ENCODE peak calls at places on chromosome 12, in eight cellular contexts. One of them, this sample, is unnamed.

GRCh38 chr12:5623411-5623810 is 191.5 kb downstream of the NTF3 start:
- DNase-seq in OCI-LY7: no peak
- DNase-seq in ovary: no peak
- DNase-seq in fibroblast of lung: no peak
- DNase-seq in esophagus squamous epithelium: no peak
- DNase-seq in CD8-positive, alpha-beta memory T cell: no peak
- DNase-seq in heart right ventricle: no peak
- DNase-seq in endothelial cell of umbilical vein: no peak
- DNase-seq in this sample: no peak

GRCh38 chr12:14076538-14076937 is 95.1 kb upstream of the GRIN2B start:
- DNase-seq in OCI-LY7: no peak
- DNase-seq in ovary: no peak
- DNase-seq in fibroblast of lung: no peak
- DNase-seq in esophagus squamous epithelium: no peak
- DNase-seq in CD8-positive, alpha-beta memory T cell: no peak
- DNase-seq in heart right ventricle: no peak
- DNase-seq in endothelial cell of umbilical vein: no peak
- DNase-seq in this sample: no peak

GRCh38 chr12:46647034-46647433 is 178.8 kb downstream of the SLC38A4 start:
- DNase-seq in OCI-LY7: no peak
- DNase-seq in ovary: no peak
- DNase-seq in fibroblast of lung: no peak
- DNase-seq in esophagus squamous epithelium: no peak
- DNase-seq in CD8-positive, alpha-beta memory T cell: no peak
- DNase-seq in heart right ventricle: no peak
- DNase-seq in endothelial cell of umbilical vein: peak; percentile 76
- DNase-seq in this sample: no peak

GRCh38 chr12:56046027-56046780 is 4.5 kb downstream of the RPS26 start:
- DNase-seq in OCI-LY7: no peak
- DNase-seq in ovary: no peak
- DNase-seq in fibroblast of lung: no peak
- DNase-seq in esophagus squamous epithelium: no peak
- DNase-seq in CD8-positive, alpha-beta memory T cell: no peak
- DNase-seq in heart right ventricle: no peak
- DNase-seq in endothelial cell of umbilical vein: no peak
- DNase-seq in this sample: no peak

GRCh38 chr12:40376533-40377267 is 151.9 kb downstream of the LRRK2 start:
- DNase-seq in OCI-LY7: no peak
- DNase-seq in ovary: no peak
- DNase-seq in fibroblast of lung: no peak
- DNase-seq in esophagus squamous epithelium: no peak
- DNase-seq in CD8-positive, alpha-beta memory T cell: no peak
- DNase-seq in heart right ventricle: no peak
- DNase-seq in endothelial cell of umbilical vein: no peak
- DNase-seq in this sample: no peak

GRCh38 chr12:123363743-123364531 is 710 bp downstream of the SBNO1 start:
- DNase-seq in OCI-LY7: peak; percentile 52
- DNase-seq in ovary: peak; percentile 47
- DNase-seq in fibroblast of lung: peak; percentile 21
- DNase-seq in esophagus squamous epithelium: no peak
- DNase-seq in CD8-positive, alpha-beta memory T cell: peak; percentile 12
- DNase-seq in heart right ventricle: peak; percentile 19
- DNase-seq in endothelial cell of umbilical vein: peak; percentile 49
- DNase-seq in this sample: peak; percentile 83

GRCh38 chr12:118980407-118981014 is 830 bp upstream of the SRRM4 start:
- DNase-seq in OCI-LY7: no peak
- DNase-seq in ovary: no peak
- DNase-seq in fibroblast of lung: no peak
- DNase-seq in esophagus squamous epithelium: no peak
- DNase-seq in CD8-positive, alpha-beta memory T cell: no peak
- DNase-seq in heart right ventricle: no peak
- DNase-seq in endothelial cell of umbilical vein: no peak
- DNase-seq in this sample: peak; percentile 39

GRCh38 chr12:113088971-113089756 is 32.6 kb downstream of the DTX1 start:
- DNase-seq in OCI-LY7: no peak
- DNase-seq in ovary: no peak
- DNase-seq in fibroblast of lung: no peak
- DNase-seq in esophagus squamous epithelium: no peak
- DNase-seq in CD8-positive, alpha-beta memory T cell: no peak
- DNase-seq in heart right ventricle: no peak
- DNase-seq in endothelial cell of umbilical vein: no peak
- DNase-seq in this sample: no peak

GRCh38 chr12:75481013-75481705 is 604 bp downstream of the GLIPR1 start:
- DNase-seq in OCI-LY7: peak; percentile 57
- DNase-seq in ovary: no peak
- DNase-seq in fibroblast of lung: no peak
- DNase-seq in esophagus squamous epithelium: no peak
- DNase-seq in CD8-positive, alpha-beta memory T cell: no peak
- DNase-seq in heart right ventricle: no peak
- DNase-seq in endothelial cell of umbilical vein: peak; percentile 53
- DNase-seq in this sample: no peak

GRCh38 chr12:40971911-40972310 is 216.2 kb upstream of the PDZRN4 start:
- DNase-seq in OCI-LY7: no peak
- DNase-seq in ovary: no peak
- DNase-seq in fibroblast of lung: peak; percentile 21
- DNase-seq in esophagus squamous epithelium: no peak
- DNase-seq in CD8-positive, alpha-beta memory T cell: no peak
- DNase-seq in heart right ventricle: no peak
- DNase-seq in endothelial cell of umbilical vein: no peak
- DNase-seq in this sample: no peak

GRCh38 chr12:8904665-8905064 is 9.6 kb upstream of the PHC1 start:
- DNase-seq in OCI-LY7: no peak
- DNase-seq in ovary: no peak
- DNase-seq in fibroblast of lung: no peak
- DNase-seq in esophagus squamous epithelium: no peak
- DNase-seq in CD8-positive, alpha-beta memory T cell: no peak
- DNase-seq in heart right ventricle: no peak
- DNase-seq in endothelial cell of umbilical vein: no peak
- DNase-seq in this sample: no peak

GRCh38 chr12:45547132-45547531 is 182.4 kb upstream of the ARID2 start:
- DNase-seq in OCI-LY7: no peak
- DNase-seq in ovary: no peak
- DNase-seq in fibroblast of lung: no peak
- DNase-seq in esophagus squamous epithelium: no peak
- DNase-seq in CD8-positive, alpha-beta memory T cell: no peak
- DNase-seq in heart right ventricle: no peak
- DNase-seq in endothelial cell of umbilical vein: no peak
- DNase-seq in this sample: no peak

GRCh38 chr12:34390846-34391700 is 368.8 kb downstream of the ALG10 start:
- DNase-seq in OCI-LY7: no peak
- DNase-seq in ovary: no peak
- DNase-seq in fibroblast of lung: no peak
- DNase-seq in esophagus squamous epithelium: no peak
- DNase-seq in CD8-positive, alpha-beta memory T cell: no peak
- DNase-seq in heart right ventricle: no peak
- DNase-seq in endothelial cell of umbilical vein: no peak
- DNase-seq in this sample: peak; percentile 27

GRCh38 chr12:123150804-123151678 is at the start of gene PITPNM2:
- DNase-seq in OCI-LY7: peak; percentile 55
- DNase-seq in ovary: peak; percentile 74
- DNase-seq in fibroblast of lung: peak; percentile 59
- DNase-seq in esophagus squamous epithelium: no peak
- DNase-seq in CD8-positive, alpha-beta memory T cell: peak; percentile 29
- DNase-seq in heart right ventricle: peak; percentile 50
- DNase-seq in endothelial cell of umbilical vein: peak; percentile 41
- DNase-seq in this sample: peak; percentile 90

GRCh38 chr12:49331360-49332222 is 5.4 kb downstream of the C1QL4 start:
- DNase-seq in OCI-LY7: peak; percentile 28
- DNase-seq in ovary: no peak
- DNase-seq in fibroblast of lung: peak; percentile 67
- DNase-seq in esophagus squamous epithelium: no peak
- DNase-seq in CD8-positive, alpha-beta memory T cell: no peak
- DNase-seq in heart right ventricle: peak; percentile 61
- DNase-seq in endothelial cell of umbilical vein: peak; percentile 75
- DNase-seq in this sample: peak; percentile 83

GRCh38 chr12:92365333-92365732 is 219.7 kb upstream of the BTG1 start:
- DNase-seq in OCI-LY7: peak; percentile 83
- DNase-seq in ovary: no peak
- DNase-seq in fibroblast of lung: no peak
- DNase-seq in esophagus squamous epithelium: no peak
- DNase-seq in CD8-positive, alpha-beta memory T cell: no peak
- DNase-seq in heart right ventricle: no peak
- DNase-seq in endothelial cell of umbilical vein: no peak
- DNase-seq in this sample: no peak

GRCh38 chr12:13390381-13390856 is 193.9 kb downstream of the EMP1 start:
- DNase-seq in OCI-LY7: no peak
- DNase-seq in ovary: peak; percentile 46
- DNase-seq in fibroblast of lung: peak; percentile 69
- DNase-seq in esophagus squamous epithelium: no peak
- DNase-seq in CD8-positive, alpha-beta memory T cell: no peak
- DNase-seq in heart right ventricle: peak; percentile 86
- DNase-seq in endothelial cell of umbilical vein: peak; percentile 9
- DNase-seq in this sample: peak; percentile 97

GRCh38 chr12:128381961-128382360 is 115.0 kb downstream of the TMEM132C start:
- DNase-seq in OCI-LY7: no peak
- DNase-seq in ovary: no peak
- DNase-seq in fibroblast of lung: no peak
- DNase-seq in esophagus squamous epithelium: no peak
- DNase-seq in CD8-positive, alpha-beta memory T cell: no peak
- DNase-seq in heart right ventricle: no peak
- DNase-seq in endothelial cell of umbilical vein: no peak
- DNase-seq in this sample: no peak

GRCh38 chr12:88946377-88946997 is 366.2 kb upstream of the KITLG start:
- DNase-seq in OCI-LY7: no peak
- DNase-seq in ovary: no peak
- DNase-seq in fibroblast of lung: peak; percentile 88
- DNase-seq in esophagus squamous epithelium: no peak
- DNase-seq in CD8-positive, alpha-beta memory T cell: no peak
- DNase-seq in heart right ventricle: peak; percentile 48
- DNase-seq in endothelial cell of umbilical vein: peak; percentile 89
- DNase-seq in this sample: no peak

GRCh38 chr12:78470354-78471195 is 394.0 kb upstream of the SYT1 start:
- DNase-seq in OCI-LY7: peak; percentile 41
- DNase-seq in ovary: no peak
- DNase-seq in fibroblast of lung: peak; percentile 53
- DNase-seq in esophagus squamous epithelium: no peak
- DNase-seq in CD8-positive, alpha-beta memory T cell: no peak
- DNase-seq in heart right ventricle: no peak
- DNase-seq in endothelial cell of umbilical vein: peak; percentile 57
- DNase-seq in this sample: no peak

DNA sequence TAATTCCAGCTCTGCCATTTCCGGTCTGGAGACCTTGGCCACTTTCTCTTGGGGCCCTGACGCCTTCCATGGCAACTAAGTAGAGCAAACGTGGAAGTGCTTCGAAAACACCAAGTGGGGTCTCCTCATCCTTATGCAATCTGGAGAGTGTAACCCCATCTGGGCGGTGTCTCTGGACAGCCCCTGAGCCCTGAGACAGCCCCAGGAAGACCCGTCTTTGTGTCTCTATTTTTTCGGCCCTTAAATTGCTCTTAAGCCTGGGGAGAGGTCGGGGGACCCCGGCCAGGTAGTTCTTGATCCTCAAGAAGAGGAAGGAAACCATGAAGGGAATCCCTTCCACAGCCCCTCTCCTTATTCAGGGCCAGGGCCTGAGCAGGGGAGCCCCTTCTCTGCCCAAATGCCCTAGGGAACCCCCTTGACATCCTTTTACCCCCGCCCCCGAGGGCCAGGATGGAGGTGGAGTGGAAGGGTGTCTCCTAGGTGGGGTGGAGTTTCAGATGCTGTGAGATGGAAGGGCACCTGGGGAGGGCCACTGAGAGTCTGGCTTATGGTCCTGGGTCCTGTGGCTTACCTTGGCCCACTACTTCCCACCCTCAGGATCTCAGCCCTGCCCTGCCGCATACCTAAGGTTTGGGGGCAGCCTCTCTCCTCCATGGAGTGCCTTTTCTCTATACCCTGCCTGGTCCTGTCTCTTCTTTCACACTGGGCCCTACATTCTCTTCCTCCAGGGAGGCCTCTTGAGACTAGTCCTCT is 17.6 kb upstream of the NR4A1 start:
- DNase-seq in OCI-LY7: peak; percentile 18
- DNase-seq in ovary: no peak
- DNase-seq in fibroblast of lung: no peak
- DNase-seq in esophagus squamous epithelium: no peak
- DNase-seq in CD8-positive, alpha-beta memory T cell: no peak
- DNase-seq in heart right ventricle: no peak
- DNase-seq in endothelial cell of umbilical vein: no peak
- DNase-seq in this sample: peak; percentile 67
- H3K4me1 ChIP-seq in OCI-LY7: peaks cover 51% of the 10 kb centered on the region
- H3K4me1 ChIP-seq in ovary: peaks cover 2% of the 10 kb centered on the region
- H3K4me1 ChIP-seq in fibroblast of lung: peaks cover 11% of the 10 kb centered on the region
- H3K4me1 ChIP-seq in esophagus squamous epithelium: peaks cover 50% of the 10 kb centered on the region
- H3K4me1 ChIP-seq in CD8-positive, alpha-beta memory T cell: peaks cover 28% of the 10 kb centered on the region
- H3K4me1 ChIP-seq in heart right ventricle: peaks cover 71% of the 10 kb centered on the region
- H3K4me1 ChIP-seq in endothelial cell of umbilical vein: peaks cover 26% of the 10 kb centered on the region
- H3K4me1 ChIP-seq in this sample: peaks cover 20% of the 10 kb centered on the region

GRCh38 chr12:133156125-133156690 is 25.1 kb upstream of the ZNF268 start:
- DNase-seq in OCI-LY7: no peak
- DNase-seq in ovary: no peak
- DNase-seq in fibroblast of lung: peak; percentile 4
- DNase-seq in esophagus squamous epithelium: no peak
- DNase-seq in CD8-positive, alpha-beta memory T cell: no peak
- DNase-seq in heart right ventricle: no peak
- DNase-seq in endothelial cell of umbilical vein: no peak
- DNase-seq in this sample: no peak
- H3K9me3 ChIP-seq in OCI-LY7: peaks cover 53% of the 10 kb centered on the region
- H3K9me3 ChIP-seq in ovary: peaks cover 71% of the 10 kb centered on the region
- H3K9me3 ChIP-seq in fibroblast of lung: no peaks in the 10 kb centered on the region
- H3K9me3 ChIP-seq in esophagus squamous epithelium: peaks cover 100% of the 10 kb centered on the region
- H3K9me3 ChIP-seq in CD8-positive, alpha-beta memory T cell: peaks cover 80% of the 10 kb centered on the region
- H3K9me3 ChIP-seq in heart right ventricle: peaks cover 100% of the 10 kb centered on the region
- H3K9me3 ChIP-seq in endothelial cell of umbilical vein: peaks cover 18% of the 10 kb centered on the region
- H3K9me3 ChIP-seq in this sample: peaks cover 63% of the 10 kb centered on the region

GRCh38 chr12:80580254-80580653 is 127.2 kb upstream of the MYF6 start:
- DNase-seq in OCI-LY7: no peak
- DNase-seq in ovary: no peak
- DNase-seq in fibroblast of lung: peak; percentile 97
- DNase-seq in esophagus squamous epithelium: no peak
- DNase-seq in CD8-positive, alpha-beta memory T cell: no peak
- DNase-seq in heart right ventricle: no peak
- DNase-seq in endothelial cell of umbilical vein: no peak
- DNase-seq in this sample: no peak
- H3K4me3 ChIP-seq in OCI-LY7: no peak overlapping the region
- H3K4me3 ChIP-seq in ovary: no peak overlapping the region
- H3K4me3 ChIP-seq in fibroblast of lung: no peak overlapping the region
- H3K4me3 ChIP-seq in esophagus squamous epithelium: no peak overlapping the region
- H3K4me3 ChIP-seq in CD8-positive, alpha-beta memory T cell: no peak overlapping the region
- H3K4me3 ChIP-seq in heart right ventricle: no peak overlapping the region
- H3K4me3 ChIP-seq in endothelial cell of umbilical vein: no peak overlapping the region
- H3K4me3 ChIP-seq in this sample: no peak overlapping the region

DNA sequence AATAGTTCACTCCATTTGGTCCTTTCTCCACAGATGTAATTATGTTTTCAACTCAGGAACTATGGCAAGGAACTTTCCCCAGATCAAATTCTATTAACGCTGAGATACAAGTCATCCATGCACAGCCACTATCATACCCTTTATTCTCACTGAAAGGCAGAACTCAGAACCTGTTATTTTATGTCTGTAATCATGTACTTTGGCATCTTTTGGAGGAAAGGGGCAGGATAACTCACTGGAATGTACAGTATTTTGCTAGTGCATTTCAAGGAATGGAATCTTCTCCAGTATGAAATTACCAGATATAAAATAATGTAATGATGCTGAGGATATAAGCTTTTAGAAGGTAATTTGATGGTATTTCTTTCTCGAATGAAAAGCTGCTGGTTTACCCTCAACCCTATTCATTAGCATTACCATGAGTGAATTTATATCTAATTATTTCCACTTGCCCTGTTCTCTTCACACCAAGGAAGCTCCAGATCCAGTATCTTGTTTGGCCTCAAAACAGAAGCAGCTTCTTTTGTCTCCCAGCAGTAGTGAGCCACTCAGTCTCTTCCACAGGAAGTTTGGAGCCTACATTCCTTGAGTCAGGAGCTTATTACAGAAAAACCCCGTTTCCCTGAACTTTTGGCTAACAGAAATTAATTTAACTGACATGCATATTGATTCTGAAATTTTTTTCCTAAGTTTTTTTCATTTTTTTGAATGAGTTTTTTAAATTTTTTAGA is 10.0 kb upstream of the AMHR2 start:
- DNase-seq in OCI-LY7: no peak
- DNase-seq in ovary: no peak
- DNase-seq in fibroblast of lung: no peak
- DNase-seq in esophagus squamous epithelium: no peak
- DNase-seq in CD8-positive, alpha-beta memory T cell: no peak
- DNase-seq in heart right ventricle: no peak
- DNase-seq in endothelial cell of umbilical vein: no peak
- DNase-seq in this sample: no peak
- H3K4me1 ChIP-seq in OCI-LY7: peaks cover 8% of the 10 kb centered on the region
- H3K4me1 ChIP-seq in ovary: peaks cover 2% of the 10 kb centered on the region
- H3K4me1 ChIP-seq in fibroblast of lung: peaks cover 2% of the 10 kb centered on the region
- H3K4me1 ChIP-seq in esophagus squamous epithelium: peaks cover 42% of the 10 kb centered on the region
- H3K4me1 ChIP-seq in CD8-positive, alpha-beta memory T cell: peaks cover 5% of the 10 kb centered on the region
- H3K4me1 ChIP-seq in heart right ventricle: peaks cover 40% of the 10 kb centered on the region
- H3K4me1 ChIP-seq in endothelial cell of umbilical vein: peaks cover 24% of the 10 kb centered on the region
- H3K4me1 ChIP-seq in this sample: peaks cover 4% of the 10 kb centered on the region

This sample was measured in kidney.